ENCODE peak calls at places on chromosomes 5 and 9, in seven cellular contexts. One of them, this sample, is unnamed.

GRCh38 chr9:78821126-78821822 is 524.3 kb downstream of the PSAT1 start:
- DNase-seq in NCI-H1105 treated with DMSO at 0.1 percent for 48 hours: peak; percentile 40
- DNase-seq in stimulated activated CD4-positive, alpha-beta T cell treated with anti-CD3 and anti-CD28 coated beads, TNF-alpha, amount 100 ng/mL, for 1 hour: no peak
- DNase-seq in activated T-cell treated with anti-CD3 and anti-CD28 coated beads, Interleukin-2, amount 50 U/mL, for 72 hours: no peak
- DNase-seq in NCI-H1417: peak; percentile 64
- DNase-seq in hippocampal formation: peak; percentile 3
- DNase-seq in ascending aorta: no peak
- DNase-seq in this sample: no peak

GRCh38 chr5:90940227-90940995 is 381.8 kb downstream of the ADGRV1 start:
- DNase-seq in hippocampal formation: no peak
- DNase-seq in ascending aorta: no peak
- DNase-seq in activated T-cell treated with anti-CD3 and anti-CD28 coated beads, Interleukin-2, amount 50 U/mL, for 72 hours: peak; percentile 60
- DNase-seq in stimulated activated CD4-positive, alpha-beta T cell treated with anti-CD3 and anti-CD28 coated beads, TNF-alpha, amount 100 ng/mL, for 1 hour: no peak
- DNase-seq in NCI-H1105 treated with DMSO at 0.1 percent for 48 hours: peak; percentile 37
- DNase-seq in NCI-H1417: peak; percentile 76
- DNase-seq in this sample: no peak

GRCh38 chr5:171845857-171846785 is 60.5 kb downstream of the SMIM23 start:
- DNase-seq in activated T-cell treated with anti-CD3 and anti-CD28 coated beads, Interleukin-2, amount 50 U/mL, for 72 hours: no peak
- DNase-seq in NCI-H1105 treated with DMSO at 0.1 percent for 48 hours: no peak
- DNase-seq in hippocampal formation: no peak
- DNase-seq in NCI-H1417: no peak
- DNase-seq in ascending aorta: no peak
- DNase-seq in stimulated activated CD4-positive, alpha-beta T cell treated with anti-CD3 and anti-CD28 coated beads, TNF-alpha, amount 100 ng/mL, for 1 hour: no peak
- DNase-seq in this sample: no peak

GRCh38 chr9:77131411-77131810 is 45.9 kb upstream of the VPS13A start:
- DNase-seq in ascending aorta: no peak
- DNase-seq in NCI-H1417: no peak
- DNase-seq in stimulated activated CD4-positive, alpha-beta T cell treated with anti-CD3 and anti-CD28 coated beads, TNF-alpha, amount 100 ng/mL, for 1 hour: no peak
- DNase-seq in hippocampal formation: no peak
- DNase-seq in NCI-H1105 treated with DMSO at 0.1 percent for 48 hours: no peak
- DNase-seq in activated T-cell treated with anti-CD3 and anti-CD28 coated beads, Interleukin-2, amount 50 U/mL, for 72 hours: no peak
- DNase-seq in this sample: no peak

GRCh38 chr5:31464081-31464480 is 67.8 kb downstream of the DROSHA start:
- DNase-seq in hippocampal formation: no peak
- DNase-seq in NCI-H1417: no peak
- DNase-seq in stimulated activated CD4-positive, alpha-beta T cell treated with anti-CD3 and anti-CD28 coated beads, TNF-alpha, amount 100 ng/mL, for 1 hour: no peak
- DNase-seq in activated T-cell treated with anti-CD3 and anti-CD28 coated beads, Interleukin-2, amount 50 U/mL, for 72 hours: no peak
- DNase-seq in ascending aorta: no peak
- DNase-seq in NCI-H1105 treated with DMSO at 0.1 percent for 48 hours: no peak
- DNase-seq in this sample: no peak

GRCh38 chr5:176658817-176659216 is 11.5 kb downstream of the TSPAN17 start:
- DNase-seq in activated T-cell treated with anti-CD3 and anti-CD28 coated beads, Interleukin-2, amount 50 U/mL, for 72 hours: no peak
- DNase-seq in NCI-H1105 treated with DMSO at 0.1 percent for 48 hours: no peak
- DNase-seq in stimulated activated CD4-positive, alpha-beta T cell treated with anti-CD3 and anti-CD28 coated beads, TNF-alpha, amount 100 ng/mL, for 1 hour: no peak
- DNase-seq in hippocampal formation: no peak
- DNase-seq in NCI-H1417: no peak
- DNase-seq in ascending aorta: no peak
- DNase-seq in this sample: no peak

GRCh38 chr5:143231973-143232812 is 171.3 kb downstream of the NR3C1 start:
- DNase-seq in NCI-H1417: peak; percentile 12
- DNase-seq in ascending aorta: no peak
- DNase-seq in hippocampal formation: no peak
- DNase-seq in stimulated activated CD4-positive, alpha-beta T cell treated with anti-CD3 and anti-CD28 coated beads, TNF-alpha, amount 100 ng/mL, for 1 hour: no peak
- DNase-seq in activated T-cell treated with anti-CD3 and anti-CD28 coated beads, Interleukin-2, amount 50 U/mL, for 72 hours: no peak
- DNase-seq in NCI-H1105 treated with DMSO at 0.1 percent for 48 hours: no peak
- DNase-seq in this sample: no peak

GRCh38 chr5:67246108-67246507 is 49.5 kb upstream of the CD180 start:
- DNase-seq in NCI-H1417: peak; percentile 75
- DNase-seq in hippocampal formation: peak; percentile 93
- DNase-seq in ascending aorta: no peak
- DNase-seq in NCI-H1105 treated with DMSO at 0.1 percent for 48 hours: peak; percentile 62
- DNase-seq in stimulated activated CD4-positive, alpha-beta T cell treated with anti-CD3 and anti-CD28 coated beads, TNF-alpha, amount 100 ng/mL, for 1 hour: no peak
- DNase-seq in activated T-cell treated with anti-CD3 and anti-CD28 coated beads, Interleukin-2, amount 50 U/mL, for 72 hours: peak; percentile 36
- DNase-seq in this sample: no peak

GRCh38 chr9:124213396-124213795 is 44.4 kb upstream of the NEK6 start:
- DNase-seq in ascending aorta: no peak
- DNase-seq in stimulated activated CD4-positive, alpha-beta T cell treated with anti-CD3 and anti-CD28 coated beads, TNF-alpha, amount 100 ng/mL, for 1 hour: no peak
- DNase-seq in NCI-H1105 treated with DMSO at 0.1 percent for 48 hours: no peak
- DNase-seq in NCI-H1417: no peak
- DNase-seq in activated T-cell treated with anti-CD3 and anti-CD28 coated beads, Interleukin-2, amount 50 U/mL, for 72 hours: no peak
- DNase-seq in hippocampal formation: no peak
- DNase-seq in this sample: peak; percentile 15

GRCh38 chr5:150778103-150778516 is 447 bp upstream of the SMIM3 start:
- DNase-seq in activated T-cell treated with anti-CD3 and anti-CD28 coated beads, Interleukin-2, amount 50 U/mL, for 72 hours: no peak
- DNase-seq in stimulated activated CD4-positive, alpha-beta T cell treated with anti-CD3 and anti-CD28 coated beads, TNF-alpha, amount 100 ng/mL, for 1 hour: no peak
- DNase-seq in NCI-H1417: peak; percentile 52
- DNase-seq in NCI-H1105 treated with DMSO at 0.1 percent for 48 hours: peak; percentile 5
- DNase-seq in ascending aorta: no peak
- DNase-seq in hippocampal formation: no peak
- DNase-seq in this sample: no peak

GRCh38 chr5:67065237-67065636 is 131.4 kb downstream of the CD180 start:
- DNase-seq in stimulated activated CD4-positive, alpha-beta T cell treated with anti-CD3 and anti-CD28 coated beads, TNF-alpha, amount 100 ng/mL, for 1 hour: no peak
- DNase-seq in hippocampal formation: peak; percentile 7
- DNase-seq in activated T-cell treated with anti-CD3 and anti-CD28 coated beads, Interleukin-2, amount 50 U/mL, for 72 hours: peak; percentile 45
- DNase-seq in NCI-H1105 treated with DMSO at 0.1 percent for 48 hours: peak; percentile 60
- DNase-seq in NCI-H1417: peak; percentile 62
- DNase-seq in ascending aorta: no peak
- DNase-seq in this sample: no peak

GRCh38 chr9:128231638-128232568 is 28.7 kb downstream of the DNM1 start:
- DNase-seq in activated T-cell treated with anti-CD3 and anti-CD28 coated beads, Interleukin-2, amount 50 U/mL, for 72 hours: no peak
- DNase-seq in ascending aorta: no peak
- DNase-seq in hippocampal formation: no peak
- DNase-seq in NCI-H1105 treated with DMSO at 0.1 percent for 48 hours: no peak
- DNase-seq in stimulated activated CD4-positive, alpha-beta T cell treated with anti-CD3 and anti-CD28 coated beads, TNF-alpha, amount 100 ng/mL, for 1 hour: no peak
- DNase-seq in NCI-H1417: no peak
- DNase-seq in this sample: peak; percentile 39